ENCODE peak calls at places on chromosomes 13 and 19, in four cellular contexts. V is dorsolateral prefrontal cortex, J is fibroblast of pulmonary artery, O is fibroblast of mammary gland. G is an unnamed sample.

GRCh38 chr19:38831142-38831605 is 420 bp downstream of the ECH1 start:
- DNase-seq in V (peak; percentile 25), J (peak; percentile 86), O (peak; percentile 94), G (peak; percentile 81)

GRCh38 chr19:38049105-38049649 is 142.2 kb downstream of the SIPA1L3 start:
- DNase-seq in V (no peak), J (peak; percentile 39), O (peak; percentile 48), G (no peak)

GRCh38 chr19:28242317-28242927 is 970.5 kb downstream of the UQCRFS1 start:
- DNase-seq in V (no peak), J (peak; percentile 46), O (peak; percentile 55), G (peak; percentile 59)

GRCh38 chr19:17576758-17577532 is 21.5 kb downstream of the COLGALT1 start:
- DNase-seq in V (no peak), J (no peak), O (peak; percentile 44), G (peak; percentile 74)

GRCh38 chr13:67438465-67438864 is 208.3 kb upstream of the PCDH9 start:
- DNase-seq in V (no peak), J (no peak), O (no peak), G (no peak)

GRCh38 chr13:112054616-112055015 is 12.3 kb upstream of the SOX1 start:
- DNase-seq in V (no peak), J (no peak), O (no peak), G (no peak)

GRCh38 chr13:40640845-40641458 is 25.5 kb downstream of the FOXO1 start:
- DNase-seq in V (no peak), J (no peak), O (no peak), G (no peak)

GRCh38 chr19:45251452-45252354 is 632 bp downstream of the MARK4 start:
- DNase-seq in V (no peak), J (no peak), O (no peak), G (peak; percentile 11)

GRCh38 chr13:60311527-60311926 is 85.5 kb upstream of the TDRD3 start:
- DNase-seq in V (no peak), J (no peak), O (no peak), G (no peak)

GRCh38 chr19:49019242-49019932 is 2.5 kb upstream of the LHB start:
- DNase-seq in V (no peak), J (no peak), O (peak; percentile 31), G (no peak)

GRCh38 chr13:56864451-56864850 is 276.3 kb upstream of the PRR20A start:
- DNase-seq in V (no peak), J (peak; percentile 13), O (no peak), G (no peak)

GRCh38 chr13:23558675-23559536 is 11.3 kb upstream of the TNFRSF19 start:
- DNase-seq in V (no peak), J (peak; percentile 98), O (peak; percentile 89), G (peak; percentile 93)

GRCh38 chr19:48815870-48816501 is 5.2 kb upstream of the BCAT2 start:
- DNase-seq in V (no peak), J (no peak), O (no peak), G (no peak)

GRCh38 chr13:109735567-109735966 is 50.8 kb downstream of the IRS2 start:
- DNase-seq in V (no peak), J (no peak), O (no peak), G (no peak)

GRCh38 chr19:10432736-10433130 is 12.4 kb downstream of the PDE4A start:
- DNase-seq in V (no peak), J (no peak), O (no peak), G (no peak)

GRCh38 chr13:52969373-52969772 is 59.2 kb upstream of the OLFM4 start:
- DNase-seq in V (no peak), J (no peak), O (no peak), G (no peak)

GRCh38 chr19:28785961-28786360 is 427.0 kb downstream of the UQCRFS1 start:
- DNase-seq in V (no peak), J (no peak), O (no peak), G (no peak)

GRCh38 chr19:1671716-1672037 is 19.3 kb upstream of the TCF3 start:
- DNase-seq in V (no peak), J (no peak), O (no peak), G (no peak)

GRCh38 chr13:91031508-91031907 is 316.0 kb upstream of the MIR17HG start:
- DNase-seq in V (no peak), J (no peak), O (no peak), G (no peak)

GRCh38 chr13:92719868-92720267 is 506.7 kb upstream of the GPC6 start:
- DNase-seq in V (no peak), J (no peak), O (no peak), G (no peak)

GRCh38 chr13:66948910-66949309 is 281.2 kb downstream of the PCDH9 start:
- DNase-seq in V (no peak), J (no peak), O (no peak), G (no peak)

GRCh38 chr13:80563451-80563850 is 222.5 kb upstream of the SPRY2 start:
- DNase-seq in V (no peak), J (no peak), O (no peak), G (no peak)

GRCh38 chr19:8396563-8397203 is 6.5 kb downstream of the RAB11B start:
- DNase-seq in V (peak; percentile 70), J (peak; percentile 69), O (peak; percentile 56), G (peak; percentile 53)

GRCh38 chr13:44710576-44710975 is 134.4 kb upstream of the TSC22D1 start:
- DNase-seq in V (no peak), J (peak; percentile 93), O (peak; percentile 93), G (peak; percentile 85)

GRCh38 chr13:63299995-63300394 is 1884.3 kb upstream of the PCDH20 start:
- DNase-seq in V (no peak), J (no peak), O (no peak), G (no peak)

GRCh38 chr13:45055902-45056648 is 64.2 kb upstream of the GTF2F2 start:
- DNase-seq in V (peak; percentile 15), J (peak; percentile 58), O (peak; percentile 90), G (peak; percentile 95)

GRCh38 chr13:44843403-44843802 is 145.9 kb downstream of the NUFIP1 start:
- DNase-seq in V (no peak), J (peak; percentile 63), O (peak; percentile 77), G (peak; percentile 71)

GRCh38 chr13:67736646-67737420 is 506.7 kb upstream of the PCDH9 start:
- DNase-seq in V (no peak), J (peak; percentile 52), O (peak; percentile 92), G (peak; percentile 13)

GRCh38 chr19:34145741-34146202 is 26.5 kb upstream of the LSM14A start:
- DNase-seq in V (peak; percentile 25), J (peak; percentile 72), O (peak; percentile 58), G (peak; percentile 71)

GRCh38 chr19:32870981-32871451 is 1.4 kb upstream of the SLC7A9 start:
- DNase-seq in V (no peak), J (no peak), O (no peak), G (no peak)

GRCh38 chr19:4557971-4558941 is 1.2 kb downstream of the SEMA6B start:
- DNase-seq in V (no peak), J (peak; percentile 29), O (no peak), G (no peak)

GRCh38 chr19:33358408-33358807 is 15.1 kb upstream of the CEBPG start:
- DNase-seq in V (no peak), J (no peak), O (no peak), G (no peak)

GRCh38 chr19:49496574-49497008 is 357 bp downstream of the RPS11 start:
- DNase-seq in V (no peak), J (no peak), O (no peak), G (no peak)

GRCh38 chr13:40982772-40983171 is 36.3 kb downstream of the ELF1 start:
- DNase-seq in V (no peak), J (peak; percentile 96), O (peak; percentile 51), G (peak; percentile 86)

GRCh38 chr13:19864018-19864338 is 529 bp upstream of the ZMYM5 start:
- DNase-seq in V (no peak), J (peak; percentile 81), O (peak; percentile 77), G (peak; percentile 73)

GRCh38 chr13:107422421-107422820 is 792.9 kb downstream of the LIG4 start:
- DNase-seq in V (no peak), J (no peak), O (no peak), G (no peak)

GRCh38 chr13:65803706-65804392 is 1426.3 kb downstream of the PCDH9 start:
- DNase-seq in V (no peak), J (no peak), O (no peak), G (no peak)

GRCh38 chr19:44212865-44213346 is 574 bp downstream of the ZNF227 start:
- DNase-seq in V (peak; percentile 15), J (peak; percentile 37), O (peak; percentile 59), G (peak; percentile 42)

DNA sequence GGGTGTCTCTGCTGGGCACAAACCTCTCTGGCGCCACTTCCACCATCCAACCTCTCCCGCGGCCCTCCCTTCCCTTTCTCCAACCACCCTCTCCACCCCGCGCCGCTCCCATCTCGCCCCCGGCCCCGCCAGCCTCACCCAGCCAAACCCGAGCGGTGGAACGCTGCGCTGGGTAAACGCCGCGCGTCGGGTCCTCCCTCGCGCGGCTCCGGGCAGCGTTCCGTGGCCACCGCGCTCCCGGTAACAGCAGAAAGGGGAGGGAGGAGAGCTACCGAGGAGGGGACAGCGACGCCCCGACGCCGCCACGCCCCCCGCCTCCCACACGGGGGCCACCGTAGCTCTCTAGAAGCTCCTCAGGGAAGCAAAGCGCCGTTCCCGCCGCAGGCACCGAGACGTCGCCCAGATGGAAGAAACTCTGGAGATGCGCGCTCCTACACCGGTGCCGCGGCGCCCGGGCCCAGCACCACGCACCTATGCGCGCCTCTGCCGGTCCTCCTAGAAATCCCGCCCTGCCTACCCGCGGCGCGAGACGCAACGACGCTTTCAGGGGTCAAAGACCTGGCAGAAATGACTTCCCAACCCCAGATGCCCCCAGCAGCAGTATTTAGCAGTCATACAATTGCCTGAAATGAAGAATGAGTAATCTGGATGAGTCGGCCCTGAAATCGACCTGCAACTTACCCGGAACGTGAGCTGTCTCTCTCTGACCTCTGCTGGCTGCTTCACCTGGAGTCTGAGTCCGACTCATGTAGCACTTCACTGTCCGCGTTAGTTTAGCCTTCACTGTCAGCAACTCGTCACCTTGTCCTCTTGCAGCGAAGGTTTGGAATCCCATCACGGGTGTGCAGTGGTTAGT is at the start of gene RUBCNL:
- DNase-seq in V (peak; percentile 52), J (no peak), O (peak; percentile 64), G (no peak)
- TF ChIP-seq CTCF in V (no peak), J (no peak), O (no peak), G (no peak)

DNA sequence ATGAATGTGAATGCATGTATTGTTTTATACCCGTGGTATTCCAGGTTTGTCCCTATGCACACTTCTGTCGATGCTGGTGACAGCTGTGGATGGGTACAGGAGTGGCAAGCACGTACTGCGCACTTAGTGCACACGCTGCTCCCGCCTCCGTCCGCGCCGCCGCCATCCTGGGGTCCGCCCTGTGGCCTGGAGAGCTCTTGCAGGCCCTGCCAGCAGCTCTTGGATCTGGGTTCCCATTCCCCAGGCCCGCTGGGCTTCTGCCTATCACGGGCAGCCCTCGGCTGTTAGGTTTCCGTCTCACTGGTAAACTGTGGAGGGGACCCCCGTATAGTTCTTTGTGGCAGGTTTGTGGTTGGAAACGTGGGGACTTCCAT is 4.0 kb downstream of the GNA11 start:
- DNase-seq in V (no peak), J (no peak), O (peak; percentile 47), G (peak; percentile 51)
- TF ChIP-seq CTCF in V (no peak), J (no peak), O (peak; percentile 4), G (peak; percentile 40)

GRCh38 chr19:12137541-12137940 is 2.6 kb downstream of the ZNF20 start:
- DNase-seq in V (no peak), J (no peak), O (peak; percentile 16), G (no peak)
- TF ChIP-seq CTCF in V (no peak), J (peak; percentile 13), O (peak; percentile 12), G (no peak)

GRCh38 chr19:54462072-54462712 is 1.4 kb downstream of the LENG9 start:
- DNase-seq in V (no peak), J (no peak), O (no peak), G (no peak)

GRCh38 chr19:54464044-54464623 is 556 bp upstream of the LENG9 start:
- DNase-seq in V (peak; percentile 65), J (peak; percentile 90), O (peak; percentile 40), G (peak; percentile 56)

GRCh38 chr19:54463531-54464043 is at the start of gene LENG9:
- DNase-seq in V (peak; percentile 98), J (peak; percentile 99), O (peak; percentile 98), G (peak; percentile 98)

GRCh38 chr19:54461201-54462071 is 2.1 kb downstream of the LENG9 start:
- DNase-seq in V (no peak), J (peak; percentile 57), O (no peak), G (no peak)

GRCh38 chr19:54462713-54463530 is 656 bp downstream of the LENG9 start:
- DNase-seq in V (peak; percentile 53), J (peak; percentile 70), O (peak; percentile 60), G (peak; percentile 69)
- TF ChIP-seq CTCF in V (peak; percentile 14), J (peak; percentile 15), O (no peak), G (peak; percentile 16)

G was measured in fibroblast of the aortic adventitia.